ENCODE peak calls at places on chromosomes 11 and 22, in eight cellular contexts. One of them, this sample, is unnamed.

GRCh38 chr22:20430101-20430640 is 7.5 kb downstream of the SCARF2 start:
- DNase-seq in AG08395: no peak
- DNase-seq in progenitor cell of endocrine pancreas: no peak
- DNase-seq in activated CD4-positive, alpha-beta T cell treated with anti-CD3 and anti-CD28 coated beads for 24 hours: no peak
- DNase-seq in AG20443: peak
- DNase-seq in HTR-8/SVneo: no peak
- DNase-seq in activated CD8-positive, alpha-beta memory T cell treated with anti-CD3 and anti-CD28 coated beads, Interleukin-2, amount 50 U/mL, for 48 hours: peak
- DNase-seq in stimulated activated CD4-positive, alpha-beta T cell treated with anti-CD3 and anti-CD28 coated beads, Interleukin-1b, Interleukin-23, amount 100 ng/mL, for 24 hours: no peak
- DNase-seq in this sample: no peak

GRCh38 chr22:17396531-17396930 is 27.3 kb downstream of the CECR2 start:
- DNase-seq in AG08395: no peak
- DNase-seq in progenitor cell of endocrine pancreas: no peak
- DNase-seq in activated CD4-positive, alpha-beta T cell treated with anti-CD3 and anti-CD28 coated beads for 24 hours: no peak
- DNase-seq in AG20443: no peak
- DNase-seq in HTR-8/SVneo: no peak
- DNase-seq in activated CD8-positive, alpha-beta memory T cell treated with anti-CD3 and anti-CD28 coated beads, Interleukin-2, amount 50 U/mL, for 48 hours: no peak
- DNase-seq in stimulated activated CD4-positive, alpha-beta T cell treated with anti-CD3 and anti-CD28 coated beads, Interleukin-1b, Interleukin-23, amount 100 ng/mL, for 24 hours: no peak
- DNase-seq in this sample: no peak

GRCh38 chr11:74278721-74279148 is 32.7 kb downstream of the P4HA3 start:
- DNase-seq in AG08395: peak
- DNase-seq in progenitor cell of endocrine pancreas: no peak
- DNase-seq in activated CD4-positive, alpha-beta T cell treated with anti-CD3 and anti-CD28 coated beads for 24 hours: no peak
- DNase-seq in AG20443: peak
- DNase-seq in HTR-8/SVneo: peak
- DNase-seq in activated CD8-positive, alpha-beta memory T cell treated with anti-CD3 and anti-CD28 coated beads, Interleukin-2, amount 50 U/mL, for 48 hours: no peak
- DNase-seq in stimulated activated CD4-positive, alpha-beta T cell treated with anti-CD3 and anti-CD28 coated beads, Interleukin-1b, Interleukin-23, amount 100 ng/mL, for 24 hours: no peak
- DNase-seq in this sample: no peak

GRCh38 chr22:30885591-30885990 is 83.0 kb downstream of the MORC2 start:
- DNase-seq in AG08395: no peak
- DNase-seq in progenitor cell of endocrine pancreas: no peak
- DNase-seq in activated CD4-positive, alpha-beta T cell treated with anti-CD3 and anti-CD28 coated beads for 24 hours: no peak
- DNase-seq in AG20443: no peak
- DNase-seq in HTR-8/SVneo: no peak
- DNase-seq in activated CD8-positive, alpha-beta memory T cell treated with anti-CD3 and anti-CD28 coated beads, Interleukin-2, amount 50 U/mL, for 48 hours: no peak
- DNase-seq in stimulated activated CD4-positive, alpha-beta T cell treated with anti-CD3 and anti-CD28 coated beads, Interleukin-1b, Interleukin-23, amount 100 ng/mL, for 24 hours: no peak
- DNase-seq in this sample: no peak

GRCh38 chr11:124897681-124898680 is at the start of gene ROBO4:
- DNase-seq in AG08395: peak
- DNase-seq in progenitor cell of endocrine pancreas: no peak
- DNase-seq in activated CD4-positive, alpha-beta T cell treated with anti-CD3 and anti-CD28 coated beads for 24 hours: no peak
- DNase-seq in AG20443: peak
- DNase-seq in HTR-8/SVneo: no peak
- DNase-seq in activated CD8-positive, alpha-beta memory T cell treated with anti-CD3 and anti-CD28 coated beads, Interleukin-2, amount 50 U/mL, for 48 hours: no peak
- DNase-seq in stimulated activated CD4-positive, alpha-beta T cell treated with anti-CD3 and anti-CD28 coated beads, Interleukin-1b, Interleukin-23, amount 100 ng/mL, for 24 hours: no peak
- DNase-seq in this sample: no peak

GRCh38 chr11:76648929-76649328 is 21.6 kb downstream of the LRRC32 start:
- DNase-seq in AG08395: no peak
- DNase-seq in progenitor cell of endocrine pancreas: no peak
- DNase-seq in activated CD4-positive, alpha-beta T cell treated with anti-CD3 and anti-CD28 coated beads for 24 hours: no peak
- DNase-seq in AG20443: no peak
- DNase-seq in HTR-8/SVneo: no peak
- DNase-seq in activated CD8-positive, alpha-beta memory T cell treated with anti-CD3 and anti-CD28 coated beads, Interleukin-2, amount 50 U/mL, for 48 hours: no peak
- DNase-seq in stimulated activated CD4-positive, alpha-beta T cell treated with anti-CD3 and anti-CD28 coated beads, Interleukin-1b, Interleukin-23, amount 100 ng/mL, for 24 hours: no peak
- DNase-seq in this sample: no peak

GRCh38 chr11:105899776-105900175 is 122.3 kb downstream of the MSANTD4 start:
- DNase-seq in AG08395: no peak
- DNase-seq in progenitor cell of endocrine pancreas: no peak
- DNase-seq in activated CD4-positive, alpha-beta T cell treated with anti-CD3 and anti-CD28 coated beads for 24 hours: no peak
- DNase-seq in AG20443: no peak
- DNase-seq in HTR-8/SVneo: no peak
- DNase-seq in activated CD8-positive, alpha-beta memory T cell treated with anti-CD3 and anti-CD28 coated beads, Interleukin-2, amount 50 U/mL, for 48 hours: no peak
- DNase-seq in stimulated activated CD4-positive, alpha-beta T cell treated with anti-CD3 and anti-CD28 coated beads, Interleukin-1b, Interleukin-23, amount 100 ng/mL, for 24 hours: no peak
- DNase-seq in this sample: no peak

GRCh38 chr11:132119573-132119972 is 749.2 kb downstream of the NTM start:
- DNase-seq in AG08395: no peak
- DNase-seq in progenitor cell of endocrine pancreas: no peak
- DNase-seq in activated CD4-positive, alpha-beta T cell treated with anti-CD3 and anti-CD28 coated beads for 24 hours: no peak
- DNase-seq in AG20443: no peak
- DNase-seq in HTR-8/SVneo: no peak
- DNase-seq in activated CD8-positive, alpha-beta memory T cell treated with anti-CD3 and anti-CD28 coated beads, Interleukin-2, amount 50 U/mL, for 48 hours: no peak
- DNase-seq in stimulated activated CD4-positive, alpha-beta T cell treated with anti-CD3 and anti-CD28 coated beads, Interleukin-1b, Interleukin-23, amount 100 ng/mL, for 24 hours: no peak
- DNase-seq in this sample: no peak

GRCh38 chr11:132531921-132532320 is 1000.4 kb downstream of the OPCML start:
- DNase-seq in AG08395: no peak
- DNase-seq in progenitor cell of endocrine pancreas: no peak
- DNase-seq in activated CD4-positive, alpha-beta T cell treated with anti-CD3 and anti-CD28 coated beads for 24 hours: no peak
- DNase-seq in AG20443: no peak
- DNase-seq in HTR-8/SVneo: no peak
- DNase-seq in activated CD8-positive, alpha-beta memory T cell treated with anti-CD3 and anti-CD28 coated beads, Interleukin-2, amount 50 U/mL, for 48 hours: no peak
- DNase-seq in stimulated activated CD4-positive, alpha-beta T cell treated with anti-CD3 and anti-CD28 coated beads, Interleukin-1b, Interleukin-23, amount 100 ng/mL, for 24 hours: no peak
- DNase-seq in this sample: no peak

GRCh38 chr11:59137190-59137589 is 5.5 kb upstream of the FAM111A start:
- DNase-seq in AG08395: no peak
- DNase-seq in progenitor cell of endocrine pancreas: no peak
- DNase-seq in activated CD4-positive, alpha-beta T cell treated with anti-CD3 and anti-CD28 coated beads for 24 hours: no peak
- DNase-seq in AG20443: no peak
- DNase-seq in HTR-8/SVneo: no peak
- DNase-seq in activated CD8-positive, alpha-beta memory T cell treated with anti-CD3 and anti-CD28 coated beads, Interleukin-2, amount 50 U/mL, for 48 hours: no peak
- DNase-seq in stimulated activated CD4-positive, alpha-beta T cell treated with anti-CD3 and anti-CD28 coated beads, Interleukin-1b, Interleukin-23, amount 100 ng/mL, for 24 hours: no peak
- DNase-seq in this sample: no peak

GRCh38 chr22:36366291-36366708 is 21.5 kb downstream of the MYH9 start:
- DNase-seq in AG08395: no peak
- DNase-seq in progenitor cell of endocrine pancreas: no peak
- DNase-seq in activated CD4-positive, alpha-beta T cell treated with anti-CD3 and anti-CD28 coated beads for 24 hours: no peak
- DNase-seq in AG20443: no peak
- DNase-seq in HTR-8/SVneo: no peak
- DNase-seq in activated CD8-positive, alpha-beta memory T cell treated with anti-CD3 and anti-CD28 coated beads, Interleukin-2, amount 50 U/mL, for 48 hours: no peak
- DNase-seq in stimulated activated CD4-positive, alpha-beta T cell treated with anti-CD3 and anti-CD28 coated beads, Interleukin-1b, Interleukin-23, amount 100 ng/mL, for 24 hours: no peak
- DNase-seq in this sample: no peak

GRCh38 chr11:1299621-1300020 is 9.8 kb downstream of the TOLLIP start:
- DNase-seq in AG08395: no peak
- DNase-seq in progenitor cell of endocrine pancreas: peak
- DNase-seq in activated CD4-positive, alpha-beta T cell treated with anti-CD3 and anti-CD28 coated beads for 24 hours: no peak
- DNase-seq in AG20443: no peak
- DNase-seq in HTR-8/SVneo: no peak
- DNase-seq in activated CD8-positive, alpha-beta memory T cell treated with anti-CD3 and anti-CD28 coated beads, Interleukin-2, amount 50 U/mL, for 48 hours: peak
- DNase-seq in stimulated activated CD4-positive, alpha-beta T cell treated with anti-CD3 and anti-CD28 coated beads, Interleukin-1b, Interleukin-23, amount 100 ng/mL, for 24 hours: no peak
- DNase-seq in this sample: no peak

GRCh38 chr11:64165842-64166635 is at the start of gene MACROD1:
- DNase-seq in AG08395: peak
- DNase-seq in progenitor cell of endocrine pancreas: peak
- DNase-seq in activated CD4-positive, alpha-beta T cell treated with anti-CD3 and anti-CD28 coated beads for 24 hours: peak
- DNase-seq in AG20443: peak
- DNase-seq in HTR-8/SVneo: peak
- DNase-seq in activated CD8-positive, alpha-beta memory T cell treated with anti-CD3 and anti-CD28 coated beads, Interleukin-2, amount 50 U/mL, for 48 hours: peak
- DNase-seq in stimulated activated CD4-positive, alpha-beta T cell treated with anti-CD3 and anti-CD28 coated beads, Interleukin-1b, Interleukin-23, amount 100 ng/mL, for 24 hours: peak
- DNase-seq in this sample: no peak

GRCh38 chr11:43644626-43645299 is 35.8 kb upstream of the HSD17B12 start:
- DNase-seq in AG08395: peak
- DNase-seq in progenitor cell of endocrine pancreas: no peak
- DNase-seq in activated CD4-positive, alpha-beta T cell treated with anti-CD3 and anti-CD28 coated beads for 24 hours: no peak
- DNase-seq in AG20443: peak
- DNase-seq in HTR-8/SVneo: no peak
- DNase-seq in activated CD8-positive, alpha-beta memory T cell treated with anti-CD3 and anti-CD28 coated beads, Interleukin-2, amount 50 U/mL, for 48 hours: no peak
- DNase-seq in stimulated activated CD4-positive, alpha-beta T cell treated with anti-CD3 and anti-CD28 coated beads, Interleukin-1b, Interleukin-23, amount 100 ng/mL, for 24 hours: no peak
- DNase-seq in this sample: no peak

GRCh38 chr22:37454857-37455686 is 27.8 kb upstream of the ELFN2 start:
- DNase-seq in AG08395: peak
- DNase-seq in progenitor cell of endocrine pancreas: no peak
- DNase-seq in activated CD4-positive, alpha-beta T cell treated with anti-CD3 and anti-CD28 coated beads for 24 hours: no peak
- DNase-seq in AG20443: peak
- DNase-seq in HTR-8/SVneo: peak
- DNase-seq in activated CD8-positive, alpha-beta memory T cell treated with anti-CD3 and anti-CD28 coated beads, Interleukin-2, amount 50 U/mL, for 48 hours: no peak
- DNase-seq in stimulated activated CD4-positive, alpha-beta T cell treated with anti-CD3 and anti-CD28 coated beads, Interleukin-1b, Interleukin-23, amount 100 ng/mL, for 24 hours: no peak
- DNase-seq in this sample: no peak

GRCh38 chr11:59990421-59990820 is 26.6 kb upstream of the OOSP4B start:
- DNase-seq in AG08395: no peak
- DNase-seq in progenitor cell of endocrine pancreas: no peak
- DNase-seq in activated CD4-positive, alpha-beta T cell treated with anti-CD3 and anti-CD28 coated beads for 24 hours: no peak
- DNase-seq in AG20443: no peak
- DNase-seq in HTR-8/SVneo: no peak
- DNase-seq in activated CD8-positive, alpha-beta memory T cell treated with anti-CD3 and anti-CD28 coated beads, Interleukin-2, amount 50 U/mL, for 48 hours: no peak
- DNase-seq in stimulated activated CD4-positive, alpha-beta T cell treated with anti-CD3 and anti-CD28 coated beads, Interleukin-1b, Interleukin-23, amount 100 ng/mL, for 24 hours: no peak
- DNase-seq in this sample: no peak

GRCh38 chr11:127998421-127998820 is 588.9 kb downstream of the ETS1 start:
- DNase-seq in AG08395: no peak
- DNase-seq in progenitor cell of endocrine pancreas: no peak
- DNase-seq in activated CD4-positive, alpha-beta T cell treated with anti-CD3 and anti-CD28 coated beads for 24 hours: no peak
- DNase-seq in AG20443: no peak
- DNase-seq in HTR-8/SVneo: no peak
- DNase-seq in activated CD8-positive, alpha-beta memory T cell treated with anti-CD3 and anti-CD28 coated beads, Interleukin-2, amount 50 U/mL, for 48 hours: no peak
- DNase-seq in stimulated activated CD4-positive, alpha-beta T cell treated with anti-CD3 and anti-CD28 coated beads, Interleukin-1b, Interleukin-23, amount 100 ng/mL, for 24 hours: no peak
- DNase-seq in this sample: no peak

GRCh38 chr11:27055065-27055682 is 14.6 kb downstream of the BBOX1 start:
- DNase-seq in AG08395: no peak
- DNase-seq in progenitor cell of endocrine pancreas: no peak
- DNase-seq in activated CD4-positive, alpha-beta T cell treated with anti-CD3 and anti-CD28 coated beads for 24 hours: no peak
- DNase-seq in AG20443: no peak
- DNase-seq in HTR-8/SVneo: no peak
- DNase-seq in activated CD8-positive, alpha-beta memory T cell treated with anti-CD3 and anti-CD28 coated beads, Interleukin-2, amount 50 U/mL, for 48 hours: no peak
- DNase-seq in stimulated activated CD4-positive, alpha-beta T cell treated with anti-CD3 and anti-CD28 coated beads, Interleukin-1b, Interleukin-23, amount 100 ng/mL, for 24 hours: no peak
- DNase-seq in this sample: no peak

GRCh38 chr11:83256602-83257340 is 29.4 kb downstream of the CCDC90B start:
- DNase-seq in AG08395: no peak
- DNase-seq in progenitor cell of endocrine pancreas: no peak
- DNase-seq in activated CD4-positive, alpha-beta T cell treated with anti-CD3 and anti-CD28 coated beads for 24 hours: no peak
- DNase-seq in AG20443: no peak
- DNase-seq in HTR-8/SVneo: no peak
- DNase-seq in activated CD8-positive, alpha-beta memory T cell treated with anti-CD3 and anti-CD28 coated beads, Interleukin-2, amount 50 U/mL, for 48 hours: no peak
- DNase-seq in stimulated activated CD4-positive, alpha-beta T cell treated with anti-CD3 and anti-CD28 coated beads, Interleukin-1b, Interleukin-23, amount 100 ng/mL, for 24 hours: no peak
- DNase-seq in this sample: no peak

GRCh38 chr11:17636721-17637120 is 82.7 kb upstream of the MYOD1 start:
- DNase-seq in AG08395: no peak
- DNase-seq in progenitor cell of endocrine pancreas: no peak
- DNase-seq in activated CD4-positive, alpha-beta T cell treated with anti-CD3 and anti-CD28 coated beads for 24 hours: no peak
- DNase-seq in AG20443: no peak
- DNase-seq in HTR-8/SVneo: no peak
- DNase-seq in activated CD8-positive, alpha-beta memory T cell treated with anti-CD3 and anti-CD28 coated beads, Interleukin-2, amount 50 U/mL, for 48 hours: no peak
- DNase-seq in stimulated activated CD4-positive, alpha-beta T cell treated with anti-CD3 and anti-CD28 coated beads, Interleukin-1b, Interleukin-23, amount 100 ng/mL, for 24 hours: no peak
- DNase-seq in this sample: no peak

GRCh38 chr11:62104816-62105610 is 18.8 kb upstream of the INCENP start:
- DNase-seq in AG08395: peak
- DNase-seq in progenitor cell of endocrine pancreas: no peak
- DNase-seq in activated CD4-positive, alpha-beta T cell treated with anti-CD3 and anti-CD28 coated beads for 24 hours: no peak
- DNase-seq in AG20443: peak
- DNase-seq in HTR-8/SVneo: no peak
- DNase-seq in activated CD8-positive, alpha-beta memory T cell treated with anti-CD3 and anti-CD28 coated beads, Interleukin-2, amount 50 U/mL, for 48 hours: no peak
- DNase-seq in stimulated activated CD4-positive, alpha-beta T cell treated with anti-CD3 and anti-CD28 coated beads, Interleukin-1b, Interleukin-23, amount 100 ng/mL, for 24 hours: no peak
- DNase-seq in this sample: no peak

GRCh38 chr11:9380773-9381172 is 3.7 kb upstream of the IPO7 start:
- DNase-seq in AG08395: peak
- DNase-seq in progenitor cell of endocrine pancreas: no peak
- DNase-seq in activated CD4-positive, alpha-beta T cell treated with anti-CD3 and anti-CD28 coated beads for 24 hours: no peak
- DNase-seq in AG20443: peak
- DNase-seq in HTR-8/SVneo: no peak
- DNase-seq in activated CD8-positive, alpha-beta memory T cell treated with anti-CD3 and anti-CD28 coated beads, Interleukin-2, amount 50 U/mL, for 48 hours: no peak
- DNase-seq in stimulated activated CD4-positive, alpha-beta T cell treated with anti-CD3 and anti-CD28 coated beads, Interleukin-1b, Interleukin-23, amount 100 ng/mL, for 24 hours: no peak
- DNase-seq in this sample: no peak

GRCh38 chr11:70763606-70764005 is 365.3 kb downstream of the CTTN start:
- DNase-seq in AG08395: peak
- DNase-seq in progenitor cell of endocrine pancreas: no peak
- DNase-seq in activated CD4-positive, alpha-beta T cell treated with anti-CD3 and anti-CD28 coated beads for 24 hours: no peak
- DNase-seq in AG20443: peak
- DNase-seq in HTR-8/SVneo: no peak
- DNase-seq in activated CD8-positive, alpha-beta memory T cell treated with anti-CD3 and anti-CD28 coated beads, Interleukin-2, amount 50 U/mL, for 48 hours: no peak
- DNase-seq in stimulated activated CD4-positive, alpha-beta T cell treated with anti-CD3 and anti-CD28 coated beads, Interleukin-1b, Interleukin-23, amount 100 ng/mL, for 24 hours: no peak
- DNase-seq in this sample: no peak

GRCh38 chr11:46348986-46349401 is 1.7 kb downstream of the DGKZ start:
- DNase-seq in AG08395: no peak
- DNase-seq in progenitor cell of endocrine pancreas: no peak
- DNase-seq in activated CD4-positive, alpha-beta T cell treated with anti-CD3 and anti-CD28 coated beads for 24 hours: peak
- DNase-seq in AG20443: no peak
- DNase-seq in HTR-8/SVneo: no peak
- DNase-seq in activated CD8-positive, alpha-beta memory T cell treated with anti-CD3 and anti-CD28 coated beads, Interleukin-2, amount 50 U/mL, for 48 hours: no peak
- DNase-seq in stimulated activated CD4-positive, alpha-beta T cell treated with anti-CD3 and anti-CD28 coated beads, Interleukin-1b, Interleukin-23, amount 100 ng/mL, for 24 hours: no peak
- DNase-seq in this sample: no peak

GRCh38 chr22:37639070-37639760 is at the start of gene SH3BP1:
- DNase-seq in AG08395: peak
- DNase-seq in progenitor cell of endocrine pancreas: peak
- DNase-seq in activated CD4-positive, alpha-beta T cell treated with anti-CD3 and anti-CD28 coated beads for 24 hours: peak
- DNase-seq in AG20443: peak
- DNase-seq in HTR-8/SVneo: peak
- DNase-seq in activated CD8-positive, alpha-beta memory T cell treated with anti-CD3 and anti-CD28 coated beads, Interleukin-2, amount 50 U/mL, for 48 hours: peak
- DNase-seq in stimulated activated CD4-positive, alpha-beta T cell treated with anti-CD3 and anti-CD28 coated beads, Interleukin-1b, Interleukin-23, amount 100 ng/mL, for 24 hours: no peak
- DNase-seq in this sample: no peak

GRCh38 chr11:69384548-69385465 is 90.9 kb downstream of the MYEOV start:
- DNase-seq in AG08395: no peak
- DNase-seq in progenitor cell of endocrine pancreas: no peak
- DNase-seq in activated CD4-positive, alpha-beta T cell treated with anti-CD3 and anti-CD28 coated beads for 24 hours: no peak
- DNase-seq in AG20443: no peak
- DNase-seq in HTR-8/SVneo: no peak
- DNase-seq in activated CD8-positive, alpha-beta memory T cell treated with anti-CD3 and anti-CD28 coated beads, Interleukin-2, amount 50 U/mL, for 48 hours: no peak
- DNase-seq in stimulated activated CD4-positive, alpha-beta T cell treated with anti-CD3 and anti-CD28 coated beads, Interleukin-1b, Interleukin-23, amount 100 ng/mL, for 24 hours: no peak
- DNase-seq in this sample: no peak

GRCh38 chr22:35172452-35172851 is 84.8 kb upstream of the HMGXB4 start:
- DNase-seq in AG08395: no peak
- DNase-seq in progenitor cell of endocrine pancreas: no peak
- DNase-seq in activated CD4-positive, alpha-beta T cell treated with anti-CD3 and anti-CD28 coated beads for 24 hours: no peak
- DNase-seq in AG20443: no peak
- DNase-seq in HTR-8/SVneo: no peak
- DNase-seq in activated CD8-positive, alpha-beta memory T cell treated with anti-CD3 and anti-CD28 coated beads, Interleukin-2, amount 50 U/mL, for 48 hours: no peak
- DNase-seq in stimulated activated CD4-positive, alpha-beta T cell treated with anti-CD3 and anti-CD28 coated beads, Interleukin-1b, Interleukin-23, amount 100 ng/mL, for 24 hours: no peak
- DNase-seq in this sample: no peak

GRCh38 chr22:45542001-45542520 is 39.4 kb downstream of the FBLN1 start:
- DNase-seq in AG08395: no peak
- DNase-seq in progenitor cell of endocrine pancreas: no peak
- DNase-seq in activated CD4-positive, alpha-beta T cell treated with anti-CD3 and anti-CD28 coated beads for 24 hours: no peak
- DNase-seq in AG20443: no peak
- DNase-seq in HTR-8/SVneo: no peak
- DNase-seq in activated CD8-positive, alpha-beta memory T cell treated with anti-CD3 and anti-CD28 coated beads, Interleukin-2, amount 50 U/mL, for 48 hours: no peak
- DNase-seq in stimulated activated CD4-positive, alpha-beta T cell treated with anti-CD3 and anti-CD28 coated beads, Interleukin-1b, Interleukin-23, amount 100 ng/mL, for 24 hours: no peak
- DNase-seq in this sample: no peak

GRCh38 chr11:90895850-90896249 is 673.0 kb upstream of the CHORDC1 start:
- DNase-seq in AG08395: no peak
- DNase-seq in progenitor cell of endocrine pancreas: no peak
- DNase-seq in activated CD4-positive, alpha-beta T cell treated with anti-CD3 and anti-CD28 coated beads for 24 hours: no peak
- DNase-seq in AG20443: no peak
- DNase-seq in HTR-8/SVneo: no peak
- DNase-seq in activated CD8-positive, alpha-beta memory T cell treated with anti-CD3 and anti-CD28 coated beads, Interleukin-2, amount 50 U/mL, for 48 hours: no peak
- DNase-seq in stimulated activated CD4-positive, alpha-beta T cell treated with anti-CD3 and anti-CD28 coated beads, Interleukin-1b, Interleukin-23, amount 100 ng/mL, for 24 hours: no peak
- DNase-seq in this sample: no peak

GRCh38 chr11:120013325-120014250 is 124.3 kb downstream of the TRIM29 start:
- DNase-seq in AG08395: peak
- DNase-seq in progenitor cell of endocrine pancreas: peak
- DNase-seq in activated CD4-positive, alpha-beta T cell treated with anti-CD3 and anti-CD28 coated beads for 24 hours: no peak
- DNase-seq in AG20443: peak
- DNase-seq in HTR-8/SVneo: peak
- DNase-seq in activated CD8-positive, alpha-beta memory T cell treated with anti-CD3 and anti-CD28 coated beads, Interleukin-2, amount 50 U/mL, for 48 hours: no peak
- DNase-seq in stimulated activated CD4-positive, alpha-beta T cell treated with anti-CD3 and anti-CD28 coated beads, Interleukin-1b, Interleukin-23, amount 100 ng/mL, for 24 hours: no peak
- DNase-seq in this sample: no peak

GRCh38 chr11:115459563-115459962 is 44.7 kb downstream of the CADM1 start:
- DNase-seq in AG08395: peak
- DNase-seq in progenitor cell of endocrine pancreas: no peak
- DNase-seq in activated CD4-positive, alpha-beta T cell treated with anti-CD3 and anti-CD28 coated beads for 24 hours: no peak
- DNase-seq in AG20443: peak
- DNase-seq in HTR-8/SVneo: no peak
- DNase-seq in activated CD8-positive, alpha-beta memory T cell treated with anti-CD3 and anti-CD28 coated beads, Interleukin-2, amount 50 U/mL, for 48 hours: no peak
- DNase-seq in stimulated activated CD4-positive, alpha-beta T cell treated with anti-CD3 and anti-CD28 coated beads, Interleukin-1b, Interleukin-23, amount 100 ng/mL, for 24 hours: no peak
- DNase-seq in this sample: no peak

GRCh38 chr11:46671958-46672315 is 28.5 kb downstream of the ARHGAP1 start:
- DNase-seq in AG08395: no peak
- DNase-seq in progenitor cell of endocrine pancreas: no peak
- DNase-seq in activated CD4-positive, alpha-beta T cell treated with anti-CD3 and anti-CD28 coated beads for 24 hours: no peak
- DNase-seq in AG20443: no peak
- DNase-seq in HTR-8/SVneo: no peak
- DNase-seq in activated CD8-positive, alpha-beta memory T cell treated with anti-CD3 and anti-CD28 coated beads, Interleukin-2, amount 50 U/mL, for 48 hours: no peak
- DNase-seq in stimulated activated CD4-positive, alpha-beta T cell treated with anti-CD3 and anti-CD28 coated beads, Interleukin-1b, Interleukin-23, amount 100 ng/mL, for 24 hours: no peak
- DNase-seq in this sample: no peak

GRCh38 chr11:62387381-62387780 is 31.5 kb upstream of the SCGB1A1 start:
- DNase-seq in AG08395: no peak
- DNase-seq in progenitor cell of endocrine pancreas: no peak
- DNase-seq in activated CD4-positive, alpha-beta T cell treated with anti-CD3 and anti-CD28 coated beads for 24 hours: no peak
- DNase-seq in AG20443: no peak
- DNase-seq in HTR-8/SVneo: no peak
- DNase-seq in activated CD8-positive, alpha-beta memory T cell treated with anti-CD3 and anti-CD28 coated beads, Interleukin-2, amount 50 U/mL, for 48 hours: no peak
- DNase-seq in stimulated activated CD4-positive, alpha-beta T cell treated with anti-CD3 and anti-CD28 coated beads, Interleukin-1b, Interleukin-23, amount 100 ng/mL, for 24 hours: no peak
- DNase-seq in this sample: no peak

GRCh38 chr22:41367039-41367679 is 14.6 kb upstream of the TEF start:
- DNase-seq in AG08395: peak
- DNase-seq in progenitor cell of endocrine pancreas: no peak
- DNase-seq in activated CD4-positive, alpha-beta T cell treated with anti-CD3 and anti-CD28 coated beads for 24 hours: no peak
- DNase-seq in AG20443: peak
- DNase-seq in HTR-8/SVneo: peak
- DNase-seq in activated CD8-positive, alpha-beta memory T cell treated with anti-CD3 and anti-CD28 coated beads, Interleukin-2, amount 50 U/mL, for 48 hours: no peak
- DNase-seq in stimulated activated CD4-positive, alpha-beta T cell treated with anti-CD3 and anti-CD28 coated beads, Interleukin-1b, Interleukin-23, amount 100 ng/mL, for 24 hours: no peak
- DNase-seq in this sample: no peak